ENCODE peak calls at places on chromosome 14, in nine cellular contexts. O, H, M, L, Z, X, U, W and F are unnamed samples.

GRCh38 chr14:26794731-26795130 is 196.9 kb upstream of the NOVA1 start:
- DNase-seq in O (peak; percentile 60), H (no peak), M (no peak), L (peak; percentile 90), Z (no peak), X (peak; percentile 62), U (no peak), W (peak; percentile 1), F (no peak)

GRCh38 chr14:92926931-92927330 is 4.0 kb downstream of the CHGA start:
- DNase-seq in O (no peak), H (no peak), M (no peak), L (no peak), Z (no peak), X (no peak), U (no peak), W (no peak), F (no peak)

GRCh38 chr14:90508536-90509254 is 111.9 kb downstream of the CALM1 start:
- DNase-seq in O (no peak), H (no peak), M (no peak), L (no peak), Z (no peak), X (no peak), U (no peak), W (no peak), F (no peak)

GRCh38 chr14:86541969-86542368 is 1012.0 kb downstream of the FLRT2 start:
- DNase-seq in O (peak; percentile 6), H (no peak), M (no peak), L (no peak), Z (no peak), X (no peak), U (no peak), W (no peak), F (no peak)

GRCh38 chr14:73633517-73634332 is 11.1 kb upstream of the DNAL1 start:
- DNase-seq in O (peak; percentile 83), H (peak; percentile 73), M (peak; percentile 17), L (peak; percentile 76), Z (peak; percentile 81), X (peak; percentile 16), U (peak; percentile 50), W (peak; percentile 69), F (peak; percentile 87)

GRCh38 chr14:105987563-105987962 is 461.2 kb downstream of the TMEM121 start:
- DNase-seq in O (no peak), H (no peak), M (no peak), L (no peak), Z (no peak), X (no peak), U (no peak), W (no peak), F (no peak)

GRCh38 chr14:92499216-92499615 is 14.4 kb upstream of the RIN3 start:
- DNase-seq in O (no peak), H (no peak), M (no peak), L (no peak), Z (no peak), X (no peak), U (no peak), W (no peak), F (no peak)

GRCh38 chr14:96129128-96129736 is 75.4 kb upstream of the BDKRB2 start:
- DNase-seq in O (no peak), H (no peak), M (no peak), L (no peak), Z (no peak), X (no peak), U (no peak), W (no peak), F (no peak)

GRCh38 chr14:85764809-85765208 is 234.9 kb downstream of the FLRT2 start:
- DNase-seq in O (no peak), H (no peak), M (no peak), L (peak; percentile 71), Z (no peak), X (no peak), U (no peak), W (no peak), F (peak; percentile 55)

GRCh38 chr14:31291210-31291609 is 83.6 kb upstream of the HECTD1 start:
- DNase-seq in O (peak; percentile 7), H (no peak), M (no peak), L (no peak), Z (no peak), X (no peak), U (no peak), W (no peak), F (no peak)

GRCh38 chr14:104196461-104197180 is 58.2 kb downstream of the KIF26A start:
- DNase-seq in O (no peak), H (no peak), M (no peak), L (no peak), Z (peak; percentile 17), X (no peak), U (no peak), W (no peak), F (no peak)

GRCh38 chr14:34199585-34199984 is 248.7 kb upstream of the EGLN3 start:
- DNase-seq in O (peak; percentile 2), H (no peak), M (no peak), L (peak; percentile 99), Z (no peak), X (peak; percentile 57), U (no peak), W (peak; percentile 46), F (peak; percentile 66)

GRCh38 chr14:24115451-24116110 is 832 bp upstream of the NRL start:
- DNase-seq in O (no peak), H (no peak), M (no peak), L (no peak), Z (no peak), X (no peak), U (no peak), W (no peak), F (no peak)

GRCh38 chr14:51547701-51548100 is 104.0 kb upstream of the FRMD6 start:
- DNase-seq in O (no peak), H (no peak), M (no peak), L (no peak), Z (no peak), X (no peak), U (no peak), W (no peak), F (peak; percentile 59)

GRCh38 chr14:39043352-39043943 is 59.6 kb downstream of the SEC23A start:
- DNase-seq in O (no peak), H (no peak), M (no peak), L (no peak), Z (no peak), X (no peak), U (no peak), W (no peak), F (no peak)

GRCh38 chr14:101475468-101476257 is 85.6 kb upstream of the DIO3 start:
- DNase-seq in O (peak; percentile 89), H (no peak), M (no peak), L (peak; percentile 78), Z (no peak), X (no peak), U (no peak), W (peak; percentile 81), F (peak; percentile 81)

GRCh38 chr14:24132061-24132685 is 1.7 kb downstream of the FITM1 start:
- DNase-seq in O (no peak), H (no peak), M (no peak), L (no peak), Z (no peak), X (no peak), U (no peak), W (no peak), F (no peak)

GRCh38 chr14:36583242-36584166 is 1.1 kb upstream of the NKX2-8 start:
- DNase-seq in O (no peak), H (no peak), M (no peak), L (no peak), Z (no peak), X (no peak), U (no peak), W (no peak), F (no peak)

GRCh38 chr14:94103554-94104165 is 6.9 kb upstream of the IFI27 start:
- DNase-seq in O (no peak), H (no peak), M (no peak), L (no peak), Z (no peak), X (no peak), U (no peak), W (no peak), F (no peak)

GRCh38 chr14:68363841-68364711 is 428.8 kb downstream of the ZFP36L1 start:
- DNase-seq in O (peak; percentile 44), H (no peak), M (no peak), L (no peak), Z (peak; percentile 51), X (no peak), U (no peak), W (peak; percentile 62), F (no peak)

GRCh38 chr14:73945159-73945670 is 4.7 kb downstream of the FAM161B start:
- DNase-seq in O (no peak), H (no peak), M (no peak), L (no peak), Z (no peak), X (no peak), U (no peak), W (no peak), F (no peak)

GRCh38 chr14:94543450-94544123 is 17.7 kb upstream of the SERPINA4 start:
- DNase-seq in O (no peak), H (no peak), M (no peak), L (no peak), Z (no peak), X (no peak), U (no peak), W (no peak), F (no peak)

GRCh38 chr14:99511421-99512109 is 30.4 kb downstream of the CCNK start:
- DNase-seq in O (peak; percentile 34), H (no peak), M (peak; percentile 2), L (peak; percentile 9), Z (peak; percentile 80), X (no peak), U (no peak), W (peak; percentile 67), F (peak; percentile 68)